ENCODE peak calls at places on chromosomes 3 and 15, in eight cellular contexts. D is psoas muscle; P is pancreas; X is HCT116; E is neuronal stem cell; W is heart right ventricle; F is cardiac muscle cell; T is naive thymus-derived CD4-positive, alpha-beta T cell. Z is an unnamed sample. For H3K4me1 and H3K36me3, the result is how much of the 10 kb centered on the place peaks cover.

GRCh38 chr3:123920383-123920782 is 36.3 kb upstream of the MYLK start:
- DNase-seq in D (no peak), P (no peak), X (no peak), E (no peak), W (no peak), F (no peak), T (no peak), Z (no peak)

GRCh38 chr15:52653451-52653964 is 25.7 kb downstream of the ATOSA start:
- DNase-seq in D (no peak), P (no peak), X (no peak), E (no peak), W (no peak), F (peak), T (no peak), Z (no peak)

GRCh38 chr3:46660543-46661523 is 32.6 kb downstream of the ALS2CL start:
- DNase-seq in D (no peak), P (peak), X (no peak), E (no peak), W (peak), F (no peak), T (no peak), Z (peak)

GRCh38 chr3:107794664-107795443 is 272.1 kb downstream of the BBX start:
- DNase-seq in D (no peak), P (no peak), X (no peak), E (no peak), W (no peak), F (peak), T (no peak), Z (no peak)

GRCh38 chr15:22918056-22918455 is 62.1 kb downstream of the CYFIP1 start:
- DNase-seq in D (no peak), P (peak), X (peak), E (no peak), W (no peak), F (no peak), T (no peak), Z (no peak)

GRCh38 chr3:133211449-133211848 is 173.3 kb downstream of the TMEM108 start:
- DNase-seq in D (no peak), P (no peak), X (no peak), E (no peak), W (peak), F (peak), T (no peak), Z (peak)

GRCh38 chr3:170614214-170614966 is 28.5 kb upstream of the SLC7A14 start:
- DNase-seq in D (no peak), P (no peak), X (peak), E (no peak), W (peak), F (peak), T (no peak), Z (peak)

GRCh38 chr3:57959407-57960173 is 48.6 kb upstream of the FLNB start:
- DNase-seq in D (no peak), P (no peak), X (no peak), E (no peak), W (peak), F (peak), T (no peak), Z (no peak)

GRCh38 chr3:4729061-4729973 is 236.2 kb downstream of the ITPR1 start:
- DNase-seq in D (no peak), P (no peak), X (no peak), E (no peak), W (no peak), F (no peak), T (no peak), Z (peak)

GRCh38 chr3:135226057-135226456 is 431.0 kb downstream of the EPHB1 start:
- DNase-seq in D (no peak), P (no peak), X (no peak), E (no peak), W (no peak), F (no peak), T (no peak), Z (no peak)

GRCh38 chr3:52393131-52393807 is 51.6 kb downstream of the SEMA3G start:
- DNase-seq in D (peak), P (peak), X (no peak), E (no peak), W (no peak), F (no peak), T (no peak), Z (no peak)

DNA sequence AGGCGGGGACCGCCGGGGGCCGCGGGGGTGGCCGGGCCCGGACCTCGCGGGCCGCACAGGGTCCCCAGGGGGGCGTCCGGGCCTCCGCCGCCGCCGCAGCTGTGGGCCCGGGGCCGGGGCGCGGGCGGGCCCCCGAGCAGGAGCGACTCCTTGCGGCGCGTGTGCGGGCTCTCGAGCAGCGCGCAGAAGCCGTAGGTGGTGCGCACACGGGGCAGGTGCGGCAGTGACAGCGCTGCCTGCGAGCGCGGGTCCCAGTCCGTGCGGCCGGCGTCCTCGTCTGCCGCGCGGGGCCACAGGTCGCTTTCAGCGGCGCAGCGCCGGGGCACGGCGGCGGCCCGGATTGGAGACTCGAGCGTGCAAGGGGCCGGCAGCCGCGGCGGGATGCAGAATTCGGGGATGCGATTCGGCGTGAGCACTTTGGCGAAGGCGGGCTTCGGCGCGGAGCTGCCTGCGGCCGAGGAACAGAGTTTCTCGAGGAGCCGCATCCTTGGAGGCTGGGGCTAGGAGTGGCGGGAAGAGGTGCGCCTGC is 521 bp downstream of the C2CD4B start:
- DNase-seq in D (peak), P (peak), X (no peak), E (peak), W (no peak), F (peak), T (no peak), Z (peak)
- H3K4me3 ChIP-seq in D (peak), P (peak), X (no peak), E (peak), W (peak), F (peak), T (no peak), Z (no peak)

DNA sequence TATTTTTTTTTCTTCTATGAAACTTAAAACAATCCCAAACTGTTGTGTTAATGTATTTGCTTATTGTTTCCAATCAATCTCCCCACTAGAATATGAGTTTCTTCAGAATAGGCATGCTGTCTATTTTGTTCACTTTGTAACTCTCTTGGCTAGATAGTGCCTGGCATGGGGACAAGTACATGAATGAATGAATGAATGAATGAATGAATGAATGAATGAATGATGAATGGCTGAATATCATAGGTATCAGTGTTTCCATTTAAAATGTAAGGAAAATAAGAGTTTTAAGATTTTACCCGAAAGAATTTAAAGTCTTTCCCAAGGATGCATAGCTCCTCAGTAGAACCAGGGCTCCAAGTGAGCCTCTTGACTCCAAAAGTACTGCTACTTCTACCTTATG is 294.9 kb upstream of the GADL1 start:
- DNase-seq in D (no peak), P (no peak), X (no peak), E (no peak), W (no peak), F (no peak), T (no peak), Z (no peak)
- H3K4me1 ChIP-seq in D (under half), P (under half), X (under half), E (under half), W (under half), F (under half), T (under half), Z (under half)

DNA sequence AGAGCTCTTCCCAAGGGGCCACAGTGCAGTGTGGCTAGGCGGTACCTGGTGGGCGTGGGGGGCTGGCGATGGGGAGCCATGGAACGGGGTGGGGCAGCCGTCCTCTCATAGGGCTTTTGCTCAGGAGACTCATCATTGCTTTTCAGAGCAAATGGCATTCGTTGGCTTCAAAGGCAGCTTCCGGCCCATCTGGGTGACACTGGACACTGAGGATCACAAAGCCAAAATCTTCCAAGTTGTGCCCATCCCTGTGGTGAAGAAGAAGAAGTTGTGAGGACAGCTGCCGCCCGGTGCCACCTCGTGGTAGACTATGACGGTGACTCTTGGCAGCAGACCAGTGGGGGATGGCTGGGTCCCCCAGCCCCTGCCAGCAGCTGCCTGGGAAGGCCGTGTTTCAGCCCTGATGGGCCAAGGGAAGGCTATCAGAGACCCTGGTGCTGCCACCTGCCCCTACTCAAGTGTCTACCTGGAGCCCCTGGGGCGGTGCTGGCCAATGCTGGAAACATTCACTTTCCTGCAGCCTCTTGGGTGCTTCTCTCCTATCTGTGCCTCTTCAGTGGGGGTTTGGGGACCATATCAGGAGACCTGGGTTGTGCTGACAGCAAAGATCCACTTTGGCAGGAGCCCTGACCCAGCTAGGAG is 40.8 kb downstream of the MESD start:
- DNase-seq in D (no peak), P (no peak), X (no peak), E (no peak), W (no peak), F (no peak), T (no peak), Z (no peak)
- H3K36me3 ChIP-seq in D (under half), P (under half), X (under half), E (under half), W (under half), F (under half), T (under half), Z (half or more)

GRCh38 chr3:151445283-151446001 is 15.4 kb downstream of the IGSF10 start:
- DNase-seq in D (no peak), P (no peak), X (no peak), E (no peak), W (no peak), F (peak), T (no peak), Z (no peak)
- H3K4me3 ChIP-seq in D (no peak), P (no peak), X (no peak), E (no peak), W (no peak), F (no peak), T (no peak), Z (no peak)

GRCh38 chr3:125211523-125212095 is 939 bp downstream of the SLC12A8 start:
- DNase-seq in D (no peak), P (no peak), X (no peak), E (no peak), W (no peak), F (no peak), T (no peak), Z (peak)
- H3K4me1 ChIP-seq in D (under half), P (under half), X (under half), E (under half), W (under half), F (under half), T (under half), Z (under half)

GRCh38 chr15:84685304-84685703 is 27.3 kb upstream of the NMB start:
- DNase-seq in D (peak), P (no peak), X (peak), E (no peak), W (no peak), F (peak), T (no peak), Z (peak)
- H3K36me3 ChIP-seq in D (under half), P (under half), X (under half), E (under half), W (under half), F (under half), T (under half), Z (under half)

Z was measured in thyroid gland.